ENCODE peak calls at places on chromosomes 2 and 18, in five cellular contexts. T, U, N, G and A are unnamed samples.

GRCh38 chr2:235836416-235837042 is 331.7 kb downstream of the GBX2 start:
- DNase-seq in T (no peak), U (no peak), N (no peak), G (no peak), A (no peak)

GRCh38 chr18:77081387-77081773 is 51.2 kb downstream of the MBP start:
- DNase-seq in T (no peak), U (no peak), N (no peak), G (no peak), A (no peak)

GRCh38 chr2:175015340-175015739 is 10.2 kb upstream of the CHN1 start:
- DNase-seq in T (no peak), U (no peak), N (no peak), G (no peak), A (no peak)

GRCh38 chr18:13570856-13571495 is 155.4 kb downstream of the FAM210A start:
- DNase-seq in T (no peak), U (no peak), N (no peak), G (no peak), A (no peak)

GRCh38 chr2:72887836-72888437 is 729 bp downstream of the SPR start:
- DNase-seq in T (peak; percentile 80), U (peak; percentile 89), N (peak; percentile 86), G (no peak), A (peak; percentile 83)

GRCh38 chr2:67384115-67384823 is 12.9 kb upstream of the ETAA1 start:
- DNase-seq in T (no peak), U (no peak), N (no peak), G (no peak), A (no peak)

GRCh38 chr18:49335677-49336076 is 124.8 kb downstream of the DYM start:
- DNase-seq in T (no peak), U (peak; percentile 3), N (no peak), G (no peak), A (no peak)

GRCh38 chr18:60549338-60549960 is 176.9 kb upstream of the MC4R start:
- DNase-seq in T (peak; percentile 6), U (peak; percentile 44), N (peak; percentile 43), G (no peak), A (peak; percentile 4)

GRCh38 chr2:198880986-198881385 is 576.8 kb downstream of the SATB2 start:
- DNase-seq in T (no peak), U (no peak), N (no peak), G (no peak), A (no peak)

GRCh38 chr18:73118121-73118816 is 250.5 kb upstream of the NETO1 start:
- DNase-seq in T (no peak), U (no peak), N (no peak), G (no peak), A (no peak)

GRCh38 chr2:30527411-30527810 is 80.4 kb downstream of the LCLAT1 start:
- DNase-seq in T (no peak), U (no peak), N (no peak), G (no peak), A (no peak)

GRCh38 chr2:25700221-25700660 is 26.9 kb upstream of the DTNB start:
- DNase-seq in T (peak; percentile 45), U (peak; percentile 41), N (peak; percentile 76), G (no peak), A (peak; percentile 43)

GRCh38 chr18:33983126-33983525 is 241.6 kb downstream of the NOL4 start:
- DNase-seq in T (no peak), U (no peak), N (no peak), G (no peak), A (no peak)

GRCh38 chr2:133040175-133040574 is 370.2 kb upstream of the LYPD1 start:
- DNase-seq in T (no peak), U (no peak), N (no peak), G (no peak), A (no peak)

GRCh38 chr2:156401863-156402262 is 34.3 kb upstream of the GPD2 start:
- DNase-seq in T (no peak), U (peak; percentile 50), N (no peak), G (no peak), A (no peak)

GRCh38 chr2:227724394-227725039 is at the start of gene SCYGR6:
- DNase-seq in T (no peak), U (no peak), N (no peak), G (no peak), A (no peak)

GRCh38 chr2:9205963-9206948 is at the start of gene ASAP2:
- DNase-seq in T (peak; percentile 96), U (peak; percentile 59), N (peak; percentile 99), G (no peak), A (peak; percentile 85)

GRCh38 chr2:43745457-43745856 is 28.4 kb upstream of the DYNC2LI1 start:
- DNase-seq in T (no peak), U (peak; percentile 76), N (no peak), G (no peak), A (no peak)

GRCh38 chr2:109143214-109144187 is 14.5 kb downstream of the SH3RF3 start:
- DNase-seq in T (no peak), U (no peak), N (no peak), G (peak; percentile 66), A (no peak)

GRCh38 chr2:75709297-75709696 is 1.4 kb downstream of the GCFC2 start:
- DNase-seq in T (no peak), U (peak; percentile 10), N (no peak), G (no peak), A (no peak)

GRCh38 chr2:190882831-190883582 is 2.4 kb downstream of the GLS start:
- DNase-seq in T (no peak), U (no peak), N (no peak), G (no peak), A (no peak)

GRCh38 chr2:173062806-173063205 is 12.8 kb upstream of the MAP3K20 start:
- DNase-seq in T (no peak), U (no peak), N (no peak), G (no peak), A (no peak)

GRCh38 chr18:46071894-46072867 is at the start of gene PSTPIP2:
- DNase-seq in T (peak; percentile 65), U (no peak), N (peak; percentile 84), G (no peak), A (peak; percentile 58)

GRCh38 chr2:217370391-217370790 is 510.5 kb upstream of the TNP1 start:
- DNase-seq in T (no peak), U (peak; percentile 21), N (no peak), G (no peak), A (no peak)

GRCh38 chr2:232689152-232689910 is 7.8 kb upstream of the GIGYF2 start:
- DNase-seq in T (no peak), U (no peak), N (peak; percentile 60), G (no peak), A (no peak)

GRCh38 chr2:101355561-101356130 is 31.7 kb downstream of the CREG2 start:
- DNase-seq in T (no peak), U (no peak), N (no peak), G (no peak), A (no peak)

GRCh38 chr2:100107911-100108647 is 34.3 kb downstream of the AFF3 start:
- DNase-seq in T (no peak), U (no peak), N (peak; percentile 32), G (no peak), A (no peak)

GRCh38 chr18:35002120-35002519 is 39.1 kb upstream of the MAPRE2 start:
- DNase-seq in T (no peak), U (no peak), N (no peak), G (no peak), A (no peak)

GRCh38 chr2:219249203-219249980 is 3.7 kb upstream of the TUBA4B start:
- DNase-seq in T (no peak), U (peak; percentile 96), N (no peak), G (peak; percentile 64), A (no peak)

GRCh38 chr2:83784920-83785319 is 674.2 kb downstream of the SUCLG1 start:
- DNase-seq in T (no peak), U (no peak), N (no peak), G (no peak), A (no peak)

GRCh38 chr2:238162516-238163441 is 4.0 kb downstream of the ERFE start:
- DNase-seq in T (no peak), U (no peak), N (peak; percentile 38), G (no peak), A (no peak)

GRCh38 chr18:68623342-68623741 is 91.6 kb downstream of the TMX3 start:
- DNase-seq in T (peak; percentile 10), U (peak; percentile 47), N (peak; percentile 72), G (no peak), A (peak; percentile 28)

GRCh38 chr2:217756375-217757107 is 246.3 kb downstream of the TNS1 start:
- DNase-seq in T (peak; percentile 75), U (peak; percentile 29), N (peak; percentile 93), G (no peak), A (peak; percentile 89)

GRCh38 chr2:172995323-172996244 is 80.1 kb upstream of the MAP3K20 start:
- DNase-seq in T (no peak), U (peak; percentile 86), N (no peak), G (no peak), A (no peak)

DNA sequence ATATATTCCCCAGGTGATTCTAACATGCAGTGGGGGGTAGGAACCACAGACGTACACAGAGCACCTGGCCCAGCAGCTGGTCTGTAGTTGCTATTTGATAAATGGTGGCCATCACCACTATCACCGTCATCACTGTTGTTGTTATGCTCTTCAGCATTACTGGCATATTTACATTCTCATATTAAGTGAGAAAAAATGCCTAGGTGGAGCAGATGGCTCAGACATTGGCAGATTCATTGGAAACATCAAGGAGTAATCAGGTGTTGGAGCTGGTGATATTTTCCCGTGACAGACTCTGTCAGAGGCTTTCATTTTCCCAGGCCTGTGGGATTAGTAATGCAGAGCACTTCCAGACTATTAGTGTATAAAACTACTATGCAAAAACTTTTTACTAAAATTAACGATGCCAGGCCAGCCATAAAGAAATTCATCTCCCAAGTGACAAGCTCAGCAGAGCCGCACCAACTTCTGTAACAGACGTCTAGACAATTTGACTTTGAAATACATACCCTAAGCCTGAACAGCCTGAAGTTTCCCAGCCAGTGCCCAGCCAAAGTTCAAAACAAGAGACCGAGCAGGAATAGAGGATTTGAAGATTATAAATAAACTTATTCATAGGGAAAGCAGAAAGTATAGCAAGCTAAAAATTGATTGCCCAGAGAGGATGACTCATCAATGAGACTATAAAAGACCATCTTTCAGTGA is 247.5 kb upstream of the CHAC2 start:
- DNase-seq in T (no peak), U (no peak), N (no peak), G (no peak), A (no peak)
- TF ChIP-seq FOXM1 in T (no peak), U (no peak), N (no peak), G (no peak), A (no peak)

DNA sequence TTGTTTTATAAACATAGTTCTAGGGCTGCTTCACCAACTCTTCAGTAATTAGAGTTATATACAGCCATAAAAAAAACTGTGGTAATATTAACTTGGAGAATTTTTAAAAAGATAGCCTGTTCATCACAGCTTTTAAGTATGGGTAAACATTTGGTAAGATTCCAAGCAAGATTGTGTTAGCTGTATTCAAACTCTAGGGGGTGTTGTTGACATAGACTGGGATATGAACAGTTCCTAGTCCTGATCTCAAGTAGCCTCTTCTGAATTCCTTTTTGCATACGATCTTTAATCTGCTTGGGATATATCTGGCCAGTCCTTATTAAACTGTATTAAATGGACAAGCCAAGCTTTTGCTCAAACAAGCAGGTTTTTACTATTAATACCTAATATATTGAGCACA is 13.4 kb downstream of the NOP58 start:
- DNase-seq in T (no peak), U (peak; percentile 48), N (peak; percentile 53), G (no peak), A (peak; percentile 47)
- TF ChIP-seq FOXM1 in T (no peak), U (no peak), N (no peak), G (no peak), A (no peak)

GRCh38 chr2:113211226-113212105 is 37.7 kb downstream of the PSD4 start:
- DNase-seq in T (no peak), U (peak; percentile 29), N (no peak), G (no peak), A (no peak)
- TF ChIP-seq FOXM1 in T (no peak), U (no peak), N (no peak), G (no peak), A (no peak)

GRCh38 chr2:121489284-121489683 is 41.4 kb upstream of the RNU4ATAC start:
- DNase-seq in T (no peak), U (peak; percentile 66), N (no peak), G (peak; percentile 12), A (no peak)
- TF ChIP-seq FOXM1 in T (no peak), U (no peak), N (no peak), G (no peak), A (no peak)